ENCODE peak calls at places on chromosome 20, in seven cellular contexts. V is stimulated activated CD8-positive, alpha-beta memory T cell treated with anti-CD3 and anti-CD28 coated beads, Interleukin-2, amount 100 ng/mL, for 1 hour; Q is bronchial epithelial cell; J is D341Med; C is ACHN; U is glutamatergic neuron; F is lung microvascular endothelial cell. X is an unnamed sample.

GRCh38 chr20:31560094-31560899 is 44.8 kb upstream of the ID1 start:
- DNase-seq in V (peak), Q (peak), J (peak), C (peak), U (peak), F (peak), X (no peak)

GRCh38 chr20:23049201-23049932 is at the start of gene THBD:
- DNase-seq in V (no peak), Q (peak), J (no peak), C (peak), U (peak), F (peak), X (peak)

GRCh38 chr20:34112600-34113061 is 588 bp upstream of the EIF2S2 start:
- DNase-seq in V (no peak), Q (peak), J (peak), C (peak), U (peak), F (peak), X (no peak)

GRCh38 chr20:63973636-63974401 is 4.1 kb upstream of the ZNF512B start:
- DNase-seq in V (peak), Q (peak), J (peak), C (peak), U (peak), F (peak), X (peak)

GRCh38 chr20:49768204-49769124 is 44.2 kb upstream of the SLC9A8 start:
- DNase-seq in V (no peak), Q (peak), J (no peak), C (peak), U (no peak), F (peak), X (no peak)

GRCh38 chr20:34915749-34916455 is 39.5 kb downstream of the ACSS2 start:
- DNase-seq in V (no peak), Q (no peak), J (no peak), C (no peak), U (no peak), F (no peak), X (no peak)

GRCh38 chr20:63701051-63701328 is 4.5 kb downstream of the TNFRSF6B start:
- DNase-seq in V (no peak), Q (no peak), J (peak), C (no peak), U (no peak), F (no peak), X (no peak)

GRCh38 chr20:51624157-51624731 is 81.7 kb upstream of the NFATC2 start:
- DNase-seq in V (peak), Q (peak), J (peak), C (peak), U (peak), F (peak), X (peak)

GRCh38 chr20:3993109-3993508 is 22.2 kb downstream of the RNF24 start:
- DNase-seq in V (no peak), Q (no peak), J (no peak), C (no peak), U (no peak), F (no peak), X (no peak)

GRCh38 chr20:12581644-12582350 is 427.0 kb upstream of the SPTLC3 start:
- DNase-seq in V (no peak), Q (no peak), J (no peak), C (no peak), U (no peak), F (no peak), X (no peak)

GRCh38 chr20:54153041-54153327 is 20.8 kb downstream of the CYP24A1 start:
- DNase-seq in V (no peak), Q (no peak), J (no peak), C (no peak), U (no peak), F (no peak), X (no peak)

GRCh38 chr20:62356143-62356947 is 10.8 kb downstream of the LAMA5 start:
- DNase-seq in V (no peak), Q (no peak), J (no peak), C (no peak), U (peak), F (no peak), X (no peak)

GRCh38 chr20:63177134-63177784 is 38.7 kb downstream of the YTHDF1 start:
- DNase-seq in V (no peak), Q (no peak), J (peak), C (no peak), U (peak), F (no peak), X (no peak)